ENCODE peak calls at places on chromosomes 13 and 19, in seven cellular contexts. Q is BJ; P is stimulated activated CD8-positive, alpha-beta memory T cell treated with anti-CD3 and anti-CD28 coated beads, Interleukin-4, amount 100 ng/mL, for 24 hours; V is HL-60; U is Daoy; E is bronchial epithelial cell; Y is EL. O is an unnamed sample.

GRCh38 chr13:73767191-73767741 is 366.9 kb downstream of the KLF12 start:
- DNase-seq in P (no peak), U (no peak), Q (no peak), E (no peak), V (no peak), Y (no peak), O (no peak)

GRCh38 chr13:42333613-42334328 is 61.8 kb downstream of the AKAP11 start:
- DNase-seq in Q (no peak), Y (peak; percentile 11), P (no peak), E (peak; percentile 22), U (peak; percentile 17), V (no peak), O (no peak)

GRCh38 chr19:1671716-1672037 is 19.3 kb upstream of the TCF3 start:
- DNase-seq in E (no peak), P (no peak), U (no peak), Q (no peak), V (no peak), Y (no peak), O (no peak)

GRCh38 chr19:13846533-13847032 is 30.4 kb upstream of the NANOS3 start:
- DNase-seq in P (peak; percentile 92), Q (peak; percentile 68), U (peak; percentile 99), E (peak; percentile 85), V (peak; percentile 93), Y (peak; percentile 91), O (peak; percentile 89)

GRCh38 chr19:7989071-7989575 is 16.3 kb downstream of the ELAVL1 start:
- DNase-seq in E (peak; percentile 48), U (no peak), V (no peak), Q (no peak), Y (no peak), P (no peak), O (no peak)

GRCh38 chr13:39876258-39876657 is 220.8 kb downstream of the COG6 start:
- DNase-seq in E (peak; percentile 88), U (peak; percentile 87), V (no peak), Q (peak; percentile 76), P (no peak), Y (peak; percentile 97), O (peak; percentile 82)

GRCh38 chr13:62129000-62129551 is 713.4 kb upstream of the PCDH20 start:
- DNase-seq in E (no peak), Q (no peak), P (no peak), Y (no peak), U (no peak), V (no peak), O (no peak)

GRCh38 chr19:6564393-6564792 is 26.6 kb downstream of the CD70 start:
- DNase-seq in P (no peak), Q (no peak), E (no peak), Y (no peak), V (peak; percentile 20), U (peak; percentile 32), O (no peak)

GRCh38 chr13:101988140-101988539 is 413.7 kb downstream of the FGF14 start:
- DNase-seq in P (no peak), Q (no peak), V (no peak), U (no peak), E (no peak), Y (no peak), O (no peak)

GRCh38 chr13:41916173-41916954 is 44.5 kb downstream of the VWA8 start:
- DNase-seq in Q (peak; percentile 52), P (no peak), V (no peak), Y (peak; percentile 85), E (peak; percentile 74), U (peak; percentile 40), O (peak; percentile 41)

GRCh38 chr13:66543780-66544179 is 686.4 kb downstream of the PCDH9 start:
- DNase-seq in V (no peak), Y (no peak), U (no peak), Q (no peak), E (peak; percentile 5), P (no peak), O (no peak)

GRCh38 chr13:48194392-48194754 is 38.6 kb upstream of the ITM2B start:
- DNase-seq in P (no peak), E (peak; percentile 46), U (no peak), Q (no peak), V (peak; percentile 62), Y (no peak), O (peak; percentile 10)

GRCh38 chr13:83996415-83996814 is 114.1 kb upstream of the SLITRK1 start:
- DNase-seq in U (no peak), P (no peak), Y (no peak), V (no peak), E (no peak), Q (no peak), O (no peak)

GRCh38 chr19:8192227-8192820 is 16.8 kb upstream of the CERS4 start:
- DNase-seq in V (no peak), U (no peak), Q (no peak), Y (no peak), P (no peak), E (no peak), O (no peak)

GRCh38 chr19:13959962-13960862 is 7.9 kb downstream of the DCAF15 start:
- DNase-seq in Y (no peak), P (no peak), Q (no peak), U (peak; percentile 29), E (no peak), V (no peak), O (peak; percentile 50)

GRCh38 chr13:57409656-57410055 is 221.9 kb upstream of the PCDH17 start:
- DNase-seq in E (no peak), V (no peak), Y (no peak), U (no peak), P (no peak), Q (no peak), O (no peak)

GRCh38 chr13:28301839-28302238 is 163.5 kb downstream of the PAN3 start:
- DNase-seq in Q (no peak), U (no peak), P (no peak), V (no peak), Y (no peak), E (no peak), O (no peak)

GRCh38 chr13:27012482-27013197 is 159.0 kb downstream of the USP12 start:
- DNase-seq in V (peak; percentile 21), P (no peak), Q (peak; percentile 44), U (peak; percentile 74), Y (peak; percentile 76), E (peak; percentile 89), O (peak; percentile 88)

GRCh38 chr13:102779426-102780159 is 6.0 kb upstream of the TEX30 start:
- DNase-seq in Q (no peak), U (no peak), P (no peak), V (peak; percentile 68), E (no peak), Y (no peak), O (no peak)

GRCh38 chr19:33492951-33493350 is 28.6 kb downstream of the PEPD start:
- DNase-seq in E (no peak), V (no peak), Q (no peak), P (no peak), Y (no peak), U (no peak), O (no peak)

O was measured in AG20443.